ENCODE peak calls at places on chromosomes 13 and 19, in four cellular contexts. A, D, M and E are unnamed samples.

GRCh38 chr19:16442386-16443276 is 29.1 kb downstream of the EPS15L1 start:
- DNase-seq in D (no peak), A (no peak), M (no peak), E (no peak)

GRCh38 chr13:75307370-75307984 is 174.5 kb downstream of the TBC1D4 start:
- DNase-seq in A (no peak), D (no peak), M (no peak), E (no peak)

GRCh38 chr19:35202722-35203674 is 25.5 kb downstream of the FAM187B start:
- DNase-seq in D (no peak), M (no peak), A (no peak), E (no peak)

GRCh38 chr19:1685046-1685445 is 32.6 kb upstream of the TCF3 start:
- DNase-seq in D (no peak), A (no peak), M (peak; percentile 44), E (no peak)

GRCh38 chr13:50386527-50387123 is 371.4 kb downstream of the KCNRG start:
- DNase-seq in D (no peak), A (no peak), M (no peak), E (no peak)

GRCh38 chr19:16594131-16594586 is 21.9 kb upstream of the SLC35E1 start:
- DNase-seq in D (no peak), M (no peak), A (no peak), E (no peak)

GRCh38 chr13:47250141-47250540 is 353.3 kb upstream of the HTR2A start:
- DNase-seq in M (no peak), A (no peak), D (no peak), E (no peak)

GRCh38 chr13:38783992-38784875 is 97.4 kb downstream of the FREM2 start:
- DNase-seq in M (no peak), A (no peak), D (no peak), E (no peak)

GRCh38 chr13:84255226-84255625 is 373.0 kb upstream of the SLITRK1 start:
- DNase-seq in A (no peak), D (no peak), M (no peak), E (no peak)

GRCh38 chr19:8324186-8325050 is 3.1 kb downstream of the RPS28 start:
- DNase-seq in D (no peak), M (peak; percentile 21), A (no peak), E (no peak)

GRCh38 chr13:97223711-97224461 is 1.8 kb downstream of the MBNL2 start:
- DNase-seq in M (peak; percentile 28), A (no peak), D (no peak), E (no peak)

GRCh38 chr19:38946229-38947010 is 15.7 kb downstream of the MRPS12 start:
- DNase-seq in M (no peak), A (no peak), D (no peak), E (no peak)

GRCh38 chr13:78958019-78958418 is 299.1 kb upstream of the OBI1 start:
- DNase-seq in A (no peak), M (no peak), D (no peak), E (no peak)

GRCh38 chr19:13859361-13859880 is 17.5 kb upstream of the NANOS3 start:
- DNase-seq in M (peak; percentile 46), A (no peak), D (no peak), E (no peak)

GRCh38 chr19:14814982-14815381 is 20.0 kb downstream of the OR7A5 start:
- DNase-seq in D (no peak), A (no peak), M (no peak), E (no peak)

GRCh38 chr13:46179576-46180368 is 2.2 kb downstream of the LCP1 start:
- DNase-seq in D (peak; percentile 70), M (peak; percentile 42), A (no peak), E (no peak)

GRCh38 chr13:74325106-74325505 is 190.9 kb upstream of the KLF12 start:
- DNase-seq in D (no peak), M (no peak), A (no peak), E (no peak)

GRCh38 chr19:5214371-5214770 is 126.2 kb downstream of the PTPRS start:
- DNase-seq in D (no peak), M (no peak), A (no peak), E (no peak)

GRCh38 chr13:36818483-36819063 is 449 bp upstream of the RFXAP start:
- DNase-seq in M (no peak), D (no peak), A (no peak), E (no peak)

GRCh38 chr13:114104626-114105350 is 27.6 kb downstream of the RASA3 start:
- DNase-seq in M (no peak), D (no peak), A (no peak), E (no peak)

GRCh38 chr19:4970558-4971423 is 1.9 kb downstream of the KDM4B start:
- DNase-seq in D (no peak), A (no peak), M (peak; percentile 59), E (no peak)

GRCh38 chr19:53182202-53182601 is 11.0 kb downstream of the ZNF665 start:
- DNase-seq in D (no peak), A (no peak), M (no peak), E (no peak)

GRCh38 chr19:32346901-32347300 is 1.5 kb downstream of the ZNF507 start:
- DNase-seq in M (no peak), D (no peak), A (no peak), E (no peak)

GRCh38 chr13:68736961-68737360 is 1370.7 kb upstream of the ATXN8OS start:
- DNase-seq in A (no peak), M (no peak), D (no peak), E (no peak)

GRCh38 chr13:43785681-43786471 is 896 bp downstream of the ENOX1 start:
- DNase-seq in A (no peak), M (no peak), D (peak; percentile 3), E (peak; percentile 39)

GRCh38 chr13:92808007-92808406 is 418.6 kb upstream of the GPC6 start:
- DNase-seq in D (no peak), A (no peak), M (no peak), E (no peak)

GRCh38 chr19:48342841-48343540 is 17.6 kb downstream of the EMP3 start:
- DNase-seq in M (no peak), D (no peak), A (no peak), E (no peak)

GRCh38 chr13:33694546-33694945 is 123.4 kb upstream of the RFC3 start:
- DNase-seq in A (no peak), M (no peak), D (no peak), E (no peak)

GRCh38 chr13:98826156-98826555 is 73.7 kb upstream of the SLC15A1 start:
- DNase-seq in M (no peak), A (no peak), D (no peak), E (no peak)

GRCh38 chr13:112575680-112576079 is 12.3 kb downstream of the TUBGCP3 start:
- DNase-seq in D (no peak), M (peak; percentile 38), A (no peak), E (no peak)

GRCh38 chr13:67416047-67416925 is 186.2 kb upstream of the PCDH9 start:
- DNase-seq in D (no peak), M (peak; percentile 13), A (no peak), E (no peak)

GRCh38 chr19:47390533-47391488 is 28.5 kb downstream of the MEIS3 start:
- DNase-seq in D (no peak), M (no peak), A (no peak), E (no peak)

GRCh38 chr19:34838753-34839431 is 65.9 kb upstream of the ZNF599 start:
- DNase-seq in D (no peak), A (no peak), M (no peak), E (no peak)

GRCh38 chr13:26255717-26256277 is 1.9 kb downstream of the CDK8 start:
- DNase-seq in D (no peak), A (no peak), M (peak; percentile 15), E (no peak)

DNA sequence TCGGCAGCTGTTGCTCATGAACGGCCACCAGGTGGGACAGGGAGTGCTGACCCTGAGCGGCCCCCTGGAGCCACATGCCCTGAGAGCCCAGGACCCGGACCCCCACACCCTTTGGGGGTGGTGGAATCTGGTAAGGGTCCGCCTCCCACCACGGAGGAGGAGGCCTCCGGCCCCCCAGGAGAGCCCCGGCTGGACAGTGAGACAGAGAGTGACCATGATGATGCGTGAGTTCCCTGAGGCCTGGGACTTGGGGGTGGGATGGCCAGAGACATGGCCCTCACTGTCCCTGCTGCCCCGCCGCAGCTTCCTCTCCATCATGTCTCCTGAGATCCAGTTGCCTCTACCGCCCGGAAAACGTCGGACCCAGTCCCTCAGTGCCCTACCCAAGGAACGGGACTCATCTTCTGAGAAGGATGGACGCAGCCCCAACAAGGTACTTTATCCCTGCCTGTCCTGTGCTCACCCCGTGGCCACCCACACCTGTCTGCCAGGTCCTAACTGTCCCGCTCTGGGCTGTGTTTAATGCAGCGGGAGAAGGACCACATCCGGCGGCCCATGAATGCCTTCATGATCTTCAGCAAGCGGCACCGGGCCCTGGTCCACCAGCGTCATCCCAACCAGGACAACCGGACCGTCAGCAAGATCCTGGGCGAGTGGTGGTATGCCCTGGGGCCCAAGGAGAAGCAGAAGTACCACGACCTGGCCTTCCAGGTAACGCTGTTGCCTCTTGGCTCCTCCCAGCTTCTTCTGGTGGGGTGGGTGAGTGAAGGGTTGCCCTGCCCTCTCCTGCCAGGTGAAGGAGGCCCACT is 14.7 kb upstream of the PRR19 start:
- DNase-seq in M (no peak), D (no peak), A (no peak), E (no peak)
- TF ChIP-seq SPI1 in M (no peak), D (no peak), A (no peak), E (no peak)

DNA sequence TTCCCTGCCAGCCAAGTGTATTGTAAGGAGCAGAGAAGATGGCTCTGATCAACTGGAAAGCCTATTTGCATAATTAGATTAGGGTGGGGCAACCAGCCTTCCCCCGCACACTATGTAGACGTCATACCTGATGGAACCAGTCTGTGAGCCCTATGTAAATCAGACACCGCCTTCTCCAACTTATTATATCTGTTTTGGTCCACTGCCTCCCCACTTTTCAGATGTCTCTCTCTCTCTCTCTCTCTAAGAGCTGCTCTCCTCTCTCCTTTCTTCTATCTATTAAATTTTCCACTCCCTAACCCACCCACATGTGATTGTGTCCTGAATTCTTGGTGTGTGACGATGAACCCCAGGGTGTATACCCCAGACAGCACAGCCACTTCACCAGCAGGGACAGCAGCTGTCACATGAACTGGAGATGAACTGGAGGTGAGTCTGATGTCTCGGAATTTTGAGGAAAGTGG is 514.4 kb downstream of the IRS2 start:
- DNase-seq in D (no peak), M (no peak), A (no peak), E (no peak)
- TF ChIP-seq SPI1 in D (no peak), M (no peak), A (no peak), E (no peak)

DNA sequence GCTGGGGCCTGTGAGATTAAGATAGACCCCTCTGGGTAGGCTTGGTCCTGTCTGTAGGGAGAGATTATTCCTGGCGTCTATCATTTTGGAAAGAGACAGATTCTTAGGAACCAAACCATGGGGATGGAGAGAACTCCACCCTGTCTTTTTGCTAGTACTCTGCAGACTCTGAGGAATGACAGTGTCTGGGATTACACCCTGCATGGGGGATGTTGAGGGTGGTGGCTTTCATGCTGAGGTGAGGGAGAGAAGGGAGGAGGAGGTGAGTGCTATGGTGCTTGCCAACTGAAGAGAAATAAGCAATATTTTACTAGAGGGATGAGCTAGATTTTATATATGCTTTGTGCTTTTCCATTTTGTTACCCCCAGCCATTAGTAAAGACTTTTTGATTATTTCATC is 74.5 kb upstream of the PCDH8 start:
- DNase-seq in D (no peak), M (no peak), A (no peak), E (no peak)
- TF ChIP-seq SPI1 in D (no peak), M (no peak), A (no peak), E (no peak)

GRCh38 chr19:18168673-18169381 is 4.8 kb upstream of the IFI30 start:
- DNase-seq in M (no peak), D (no peak), A (no peak), E (no peak)

GRCh38 chr19:18170714-18171255 is 2.8 kb upstream of the IFI30 start:
- DNase-seq in M (no peak), D (no peak), A (peak; percentile 90), E (no peak)

GRCh38 chr19:18165794-18166544 is 7.6 kb upstream of the IFI30 start:
- DNase-seq in D (no peak), M (no peak), A (no peak), E (no peak)

GRCh38 chr19:18167011-18167410 is 6.6 kb upstream of the IFI30 start:
- DNase-seq in A (no peak), D (no peak), M (no peak), E (no peak)

GRCh38 chr19:18167975-18168645 is 5.5 kb upstream of the IFI30 start:
- DNase-seq in M (peak; percentile 84), D (no peak), A (no peak), E (peak; percentile 89)
- TF ChIP-seq SPI1 in M (no peak), D (no peak), A (no peak), E (no peak)